ENCODE peak calls at places on chromosomes 7 and 10, in five cellular contexts. Y is SJCRH30, Q is lower lobe of right lung, K is upper lobe of left lung, G is upper lobe of right lung. N is an unnamed sample. For H3K4me1, the result is how much of the 10 kb centered on the place peaks cover.

GRCh38 chr7:97064972-97065587 is 40.4 kb upstream of the DLX5 start:
- DNase-seq in Y (peak), Q (no peak), K (no peak), G (no peak), N (peak)

GRCh38 chr10:59993931-59994330 is 87.6 kb upstream of the CCDC6 start:
- DNase-seq in Y (no peak), Q (no peak), K (no peak), G (no peak), N (no peak)

GRCh38 chr10:97291357-97292096 is 910 bp downstream of the ARHGAP19 start:
- DNase-seq in Y (peak), Q (no peak), K (no peak), G (no peak), N (peak)

GRCh38 chr10:83522881-83523386 is 616.4 kb upstream of the GHITM start:
- DNase-seq in Y (no peak), Q (no peak), K (no peak), G (no peak), N (no peak)

GRCh38 chr7:79461660-79462059 is 8.2 kb upstream of the MAGI2 start:
- DNase-seq in Y (no peak), Q (no peak), K (no peak), G (no peak), N (peak)

GRCh38 chr7:43456200-43456599 is 126.7 kb upstream of the STK17A start:
- DNase-seq in Y (no peak), Q (no peak), K (no peak), G (no peak), N (no peak)

GRCh38 chr7:135862586-135863361 is 114.2 kb upstream of the FAM180A start:
- DNase-seq in Y (peak), Q (no peak), K (no peak), G (no peak), N (no peak)

GRCh38 chr10:3542185-3542611 is 242.8 kb downstream of the KLF6 start:
- DNase-seq in Y (no peak), Q (no peak), K (no peak), G (no peak), N (no peak)

GRCh38 chr7:40777913-40778312 is 643.1 kb downstream of the SUGCT start:
- DNase-seq in Y (no peak), Q (no peak), K (no peak), G (no peak), N (no peak)

GRCh38 chr7:47085491-47086275 is 496.2 kb downstream of the TNS3 start:
- DNase-seq in Y (no peak), Q (no peak), K (no peak), G (no peak), N (no peak)

GRCh38 chr10:101897633-101898032 is 54.0 kb upstream of the KCNIP2 start:
- DNase-seq in Y (peak), Q (no peak), K (peak), G (no peak), N (no peak)

GRCh38 chr7:94129443-94130140 is 125.4 kb upstream of the BET1 start:
- DNase-seq in Y (peak), Q (no peak), K (no peak), G (no peak), N (no peak)

GRCh38 chr10:21532694-21533576 is 1.1 kb upstream of the MLLT10 start:
- DNase-seq in Y (peak), Q (no peak), K (no peak), G (no peak), N (no peak)

GRCh38 chr7:107600816-107601215 is 20.8 kb downstream of the BCAP29 start:
- DNase-seq in Y (no peak), Q (no peak), K (no peak), G (no peak), N (no peak)

GRCh38 chr10:42491001-42491592 is 147.3 kb downstream of the ZNF33B start:
- DNase-seq in Y (no peak), Q (no peak), K (no peak), G (no peak), N (no peak)

GRCh38 chr10:16105082-16105481 is 244.8 kb upstream of the MINDY3 start:
- DNase-seq in Y (peak), Q (no peak), K (no peak), G (no peak), N (no peak)

GRCh38 chr7:137882806-137883205 is 36.0 kb upstream of the DGKI start:
- DNase-seq in Y (no peak), Q (no peak), K (no peak), G (no peak), N (no peak)

GRCh38 chr10:132687893-132688579 is 97.9 kb downstream of the NKX6-2 start:
- DNase-seq in Y (no peak), Q (peak), K (no peak), G (peak), N (no peak)

GRCh38 chr10:72285972-72286521 is 12.3 kb downstream of the DDIT4 start:
- DNase-seq in Y (no peak), Q (no peak), K (no peak), G (no peak), N (no peak)

GRCh38 chr7:27129729-27130539 is 623 bp downstream of the HOXA4 start:
- DNase-seq in Y (peak), Q (peak), K (no peak), G (peak), N (no peak)

DNA sequence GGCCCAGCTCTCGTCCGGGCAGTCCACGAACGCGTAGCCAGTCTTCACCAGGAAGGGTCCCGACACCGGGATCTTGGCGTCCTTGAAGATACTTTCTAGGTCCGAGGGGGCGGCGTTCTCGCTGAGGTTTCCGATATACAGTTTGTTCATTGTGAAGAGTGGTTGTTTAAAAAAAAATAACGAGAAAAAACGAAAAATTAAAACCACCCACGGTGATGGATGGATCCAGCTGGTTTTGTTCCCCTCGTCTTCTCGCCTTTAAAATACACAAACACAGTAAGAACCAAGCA is 385 bp downstream of the IGF2BP3 start:
- DNase-seq in Y (peak), Q (no peak), K (no peak), G (no peak), N (no peak)
- H3K4me3 ChIP-seq in Y (peak), Q (peak), K (peak), G (no peak), N (peak)

GRCh38 chr10:89274928-89275327 is 23.4 kb upstream of the LIPA start:
- DNase-seq in Y (no peak), Q (no peak), K (no peak), G (no peak), N (no peak)
- H3K4me1 ChIP-seq in Y (under half), Q (under half), K (under half), G (under half), N (under half)

DNA sequence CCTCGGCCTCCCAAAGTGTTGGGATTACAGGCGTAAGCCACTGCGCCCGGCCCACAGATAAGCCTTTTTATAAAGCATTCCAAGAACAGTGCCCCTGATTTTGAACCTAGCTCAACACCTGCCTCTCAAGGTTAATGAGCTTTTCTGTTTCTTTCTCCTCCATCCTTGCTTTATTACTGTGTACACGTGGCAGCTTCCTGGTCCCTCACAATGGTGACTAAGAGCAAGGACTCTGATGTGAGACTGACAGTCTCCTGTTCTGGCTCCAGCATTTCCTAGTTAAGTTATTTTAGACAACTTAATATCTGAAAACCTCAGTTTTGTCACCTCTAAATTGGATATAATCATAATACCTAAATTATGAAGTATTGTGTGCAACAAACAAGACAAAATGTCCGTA is 9.8 kb downstream of the HABP2 start:
- DNase-seq in Y (no peak), Q (no peak), K (no peak), G (no peak), N (no peak)
- H3K4me3 ChIP-seq in Y (no peak), Q (no peak), K (no peak), G (no peak), N (no peak)

GRCh38 chr7:101165075-101165957 is at the start of gene VGF:
- DNase-seq in Y (peak), Q (peak), K (peak), G (peak), N (peak)
- H3K4me1 ChIP-seq in Y (under half), Q (under half), K (under half), G (under half), N (under half)

GRCh38 chr10:95756061-95756751 is at the start of gene ENTPD1:
- DNase-seq in Y (no peak), Q (no peak), K (peak), G (no peak), N (no peak)
- H3K4me3 ChIP-seq in Y (no peak), Q (peak), K (peak), G (peak), N (no peak)